ENCODE peak calls at places on chromosomes 2 and 18, in four cellular contexts. E is GM12878, Z is right lobe of liver, A is A549. U is an unnamed sample.

GRCh38 chr2:150169230-150169629 is 318.2 kb downstream of the RND3 start:
- DNase-seq in E (no peak), Z (peak), A (peak), U (no peak)

GRCh38 chr2:53202063-53202462 is 565.5 kb upstream of the CHAC2 start:
- DNase-seq in E (no peak), Z (no peak), A (peak), U (no peak)

GRCh38 chr2:82062469-82062868 is 1757.9 kb upstream of the LRRTM1 start:
- DNase-seq in E (no peak), Z (no peak), A (no peak), U (no peak)

GRCh38 chr2:19987936-19988335 is 2.0 kb downstream of the WDR35 start:
- DNase-seq in E (peak), Z (no peak), A (no peak), U (no peak)

GRCh38 chr2:134372141-134372540 is 118.3 kb downstream of the MGAT5 start:
- DNase-seq in E (no peak), Z (no peak), A (no peak), U (no peak)

GRCh38 chr18:52310651-52311050 is 29.3 kb upstream of the DCC start:
- DNase-seq in E (no peak), Z (no peak), A (no peak), U (no peak)

GRCh38 chr18:7177131-7177744 is 53.7 kb upstream of the LRRC30 start:
- DNase-seq in E (no peak), Z (peak), A (peak), U (peak)

GRCh38 chr2:238493880-238494572 is 67.3 kb downstream of the ASB1 start:
- DNase-seq in E (no peak), Z (no peak), A (no peak), U (no peak)

GRCh38 chr18:58117685-58118403 is 73.8 kb downstream of the NEDD4L start:
- DNase-seq in E (no peak), Z (peak), A (peak), U (peak)

GRCh38 chr2:134917219-134917957 is 1.2 kb upstream of the CCNT2 start:
- DNase-seq in E (no peak), Z (peak), A (peak), U (peak)

GRCh38 chr2:150120271-150120950 is 367.1 kb downstream of the RND3 start:
- DNase-seq in E (no peak), Z (peak), A (no peak), U (no peak)

GRCh38 chr2:112710956-112711355 is 9.9 kb upstream of the NT5DC4 start:
- DNase-seq in E (no peak), Z (peak), A (no peak), U (no peak)

GRCh38 chr2:178152033-178152432 is 39.8 kb downstream of the RBM45 start:
- DNase-seq in E (no peak), Z (peak), A (peak), U (no peak)

GRCh38 chr2:30270166-30270565 is 38.8 kb downstream of the LBH start:
- DNase-seq in E (no peak), Z (no peak), A (no peak), U (no peak)

GRCh38 chr2:196230051-196230450 is 58.7 kb upstream of the STK17B start:
- DNase-seq in E (no peak), Z (no peak), A (no peak), U (no peak)

GRCh38 chr18:23302852-23303527 is 150.1 kb upstream of the RIOK3 start:
- DNase-seq in E (no peak), Z (no peak), A (no peak), U (no peak)

DNA sequence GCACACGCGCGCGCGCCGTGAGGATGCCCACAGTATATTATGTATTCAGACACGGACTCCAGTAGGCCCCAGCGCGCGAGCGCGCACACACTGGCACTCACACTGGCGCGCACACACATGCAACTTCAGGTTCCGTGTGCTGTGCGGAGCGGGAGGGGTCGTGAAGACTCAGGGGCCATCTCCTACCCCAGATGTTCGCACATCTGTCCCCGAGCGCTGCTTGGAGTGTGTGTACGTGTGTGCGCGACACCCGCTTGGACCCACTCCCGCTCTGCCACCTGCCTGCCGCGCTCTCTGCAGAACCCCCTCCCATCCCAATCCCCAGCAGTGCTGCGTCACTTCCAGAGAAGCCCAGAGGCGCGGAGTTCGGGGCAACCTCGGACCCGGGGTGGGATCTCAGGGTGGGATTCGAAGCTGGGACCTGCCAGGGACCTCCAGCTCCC is 2.6 kb downstream of the NRP2 start:
- DNase-seq in E (no peak), Z (no peak), A (peak), U (peak)
- TF ChIP-seq POLR2A in E (no peak), Z (no peak), A (no peak), U (peak)

GRCh38 chr18:62715439-62715792 is at the start of gene PHLPP1:
- DNase-seq in E (no peak), Z (no peak), A (no peak), U (no peak)

GRCh38 chr18:62713651-62714247 is 1.6 kb upstream of the PHLPP1 start:
- DNase-seq in E (no peak), Z (peak), A (no peak), U (peak)

GRCh38 chr18:62716679-62717058 is 1.3 kb downstream of the PHLPP1 start:
- DNase-seq in E (no peak), Z (peak), A (peak), U (peak)

GRCh38 chr18:62715829-62716678 is 713 bp downstream of the PHLPP1 start:
- DNase-seq in E (no peak), Z (peak), A (peak), U (peak)

DNA sequence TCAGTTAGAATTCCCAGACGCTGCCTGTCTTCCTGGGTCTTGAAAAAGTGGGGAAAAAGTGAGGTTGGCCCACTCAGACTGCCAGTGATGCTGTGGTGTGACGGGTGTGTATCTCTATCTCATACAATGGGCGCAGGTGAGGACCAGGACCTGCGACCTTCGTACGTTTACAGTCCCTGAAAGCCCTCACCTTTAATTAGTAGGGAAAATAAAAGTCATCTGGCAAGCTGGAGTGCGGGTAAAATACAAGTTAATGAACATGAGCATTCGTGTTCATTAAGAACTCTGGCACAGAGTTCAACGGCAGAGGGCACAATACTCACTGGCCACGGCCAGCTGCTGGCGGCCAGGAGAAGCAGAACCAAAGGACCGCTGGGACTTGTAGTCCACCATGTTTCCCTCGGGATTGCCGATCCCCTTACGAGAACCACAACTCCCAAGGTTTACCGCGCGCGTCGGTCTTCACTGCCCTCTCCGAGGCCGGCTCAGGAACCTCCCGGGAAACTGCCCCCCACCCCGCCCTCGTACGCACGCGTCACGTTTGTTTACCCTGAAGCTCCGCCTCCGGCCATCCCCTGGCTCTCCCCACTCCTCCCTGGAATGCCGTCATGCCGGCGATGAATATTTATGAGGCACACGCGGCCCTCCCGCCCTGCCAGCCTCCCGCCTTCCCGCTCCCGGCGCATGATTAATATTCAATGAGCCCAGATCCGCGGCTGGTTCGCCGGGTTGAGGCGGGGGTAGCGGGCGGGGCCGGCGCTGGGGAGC is 486 bp upstream of the PHLPP1 start:
- DNase-seq in E (peak), Z (peak), A (peak), U (peak)
- H3K27ac ChIP-seq in E (no peak), Z (peak), A (peak), U (peak)

DNA sequence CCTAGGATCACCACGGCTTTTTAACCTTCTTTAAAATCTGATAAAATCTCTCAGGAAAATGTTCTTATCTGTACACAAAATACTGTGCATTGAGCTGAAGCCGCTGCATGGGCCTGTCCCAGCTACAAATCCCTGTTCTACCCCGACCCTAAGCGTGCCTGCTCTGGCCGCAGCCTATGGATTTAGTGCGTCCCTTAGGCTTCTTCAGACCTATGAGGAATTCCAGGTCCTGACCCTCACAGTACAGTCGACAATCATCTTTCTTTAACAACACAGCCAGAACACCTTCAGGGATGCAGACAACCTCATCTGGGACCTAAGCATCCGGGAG is 477 bp upstream of the WDCP start:
- DNase-seq in E (no peak), Z (no peak), A (no peak), U (no peak)
- H3K4me3 ChIP-seq in E (no peak), Z (no peak), A (no peak), U (no peak)

GRCh38 chr2:159287733-159288132 is 1.2 kb upstream of the WDSUB1 start:
- DNase-seq in E (no peak), Z (no peak), A (no peak), U (no peak)

GRCh38 chr2:159285433-159285832 is 1.1 kb downstream of the WDSUB1 start:
- DNase-seq in E (no peak), Z (no peak), A (no peak), U (no peak)

GRCh38 chr2:159285929-159286708 is at the start of gene WDSUB1:
- DNase-seq in E (no peak), Z (peak), A (peak), U (peak)

GRCh38 chr2:159283529-159283928 is 3.0 kb downstream of the WDSUB1 start:
- DNase-seq in E (no peak), Z (no peak), A (no peak), U (no peak)

GRCh38 chr2:159286709-159287441 is 372 bp upstream of the WDSUB1 start:
- DNase-seq in E (peak), Z (peak), A (peak), U (peak)
- TF ChIP-seq POLR2A in E (peak), Z (peak), A (peak), U (peak)

DNA sequence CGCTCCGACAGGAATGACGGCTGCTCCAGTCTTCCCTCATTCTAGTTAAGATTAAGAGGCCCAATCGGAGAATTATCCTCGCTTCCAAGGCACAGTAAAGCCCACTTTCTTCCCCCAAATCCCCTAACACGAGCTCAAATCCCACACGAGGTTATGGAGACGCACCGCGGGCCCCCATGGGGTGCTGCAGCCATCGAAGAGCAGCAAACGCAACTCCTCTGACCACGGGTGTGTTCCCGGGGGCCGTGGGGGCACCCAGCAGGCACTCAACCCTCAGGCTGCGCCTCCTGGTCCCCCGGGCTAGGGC is 446 bp downstream of the COPS9 start:
- DNase-seq in E (no peak), Z (no peak), A (no peak), U (no peak)
- H3K27ac ChIP-seq in E (peak), Z (no peak), A (peak), U (peak)

DNA sequence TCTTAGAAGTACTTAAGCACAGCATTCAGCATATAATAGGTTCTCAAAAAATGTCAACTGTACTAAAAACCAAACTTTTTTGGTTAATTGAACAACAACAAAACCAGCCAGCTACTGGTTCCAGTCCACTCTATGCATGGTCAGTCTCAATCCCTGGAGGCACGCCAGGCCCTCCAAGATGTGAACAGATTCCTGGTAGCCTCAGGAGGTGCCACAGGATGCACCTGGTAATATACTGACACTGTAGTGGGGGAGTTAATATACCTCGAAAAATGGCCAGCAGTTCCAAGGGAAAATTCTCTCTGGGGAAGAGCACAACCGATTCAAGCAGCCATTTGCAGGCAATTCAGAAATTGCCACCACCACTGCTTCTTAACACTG is 3.6 kb downstream of the MGAT4A start:
- DNase-seq in E (no peak), Z (no peak), A (no peak), U (no peak)
- H3K4me3 ChIP-seq in E (no peak), Z (no peak), A (no peak), U (no peak)

U was measured in ovary.